ENCODE peak calls at places on chromosomes 5 and 9, in seven cellular contexts. One of them, this sample, is unnamed.

GRCh38 chr9:27425827-27426716 is 98.0 kb upstream of the IFNK start:
- ATAC-seq in SK-N-SH treated with all-trans-retinoic acid at 6 μM for 48 hours: peak; percentile 2
- ATAC-seq in activated naive CD8-positive, alpha-beta T cell treated with anti-CD3 and anti-CD28 coated beads, Interleukin-2, amount 50 U/mL, for 24 hours: no peak
- ATAC-seq in foreskin keratinocyte: peak; percentile 6
- ATAC-seq in Right ventricle myocardium superior: no peak
- ATAC-seq in upper lobe of right lung: no peak
- ATAC-seq in T-helper 17 cell: no peak
- ATAC-seq in this sample: no peak

GRCh38 chr5:3963662-3964061 is 368.0 kb downstream of the IRX1 start:
- ATAC-seq in activated naive CD8-positive, alpha-beta T cell treated with anti-CD3 and anti-CD28 coated beads, Interleukin-2, amount 50 U/mL, for 24 hours: no peak
- ATAC-seq in SK-N-SH treated with all-trans-retinoic acid at 6 μM for 48 hours: no peak
- ATAC-seq in T-helper 17 cell: no peak
- ATAC-seq in Right ventricle myocardium superior: no peak
- ATAC-seq in upper lobe of right lung: no peak
- ATAC-seq in foreskin keratinocyte: no peak
- ATAC-seq in this sample: no peak

GRCh38 chr9:109304350-109304749 is 16.5 kb downstream of the EPB41L4B start:
- ATAC-seq in Right ventricle myocardium superior: peak; percentile 85
- ATAC-seq in foreskin keratinocyte: no peak
- ATAC-seq in SK-N-SH treated with all-trans-retinoic acid at 6 μM for 48 hours: no peak
- ATAC-seq in T-helper 17 cell: no peak
- ATAC-seq in upper lobe of right lung: no peak
- ATAC-seq in activated naive CD8-positive, alpha-beta T cell treated with anti-CD3 and anti-CD28 coated beads, Interleukin-2, amount 50 U/mL, for 24 hours: no peak
- ATAC-seq in this sample: no peak

GRCh38 chr9:93082841-93083411 is 13.1 kb upstream of the CARD19 start:
- ATAC-seq in Right ventricle myocardium superior: no peak
- ATAC-seq in SK-N-SH treated with all-trans-retinoic acid at 6 μM for 48 hours: no peak
- ATAC-seq in upper lobe of right lung: peak; percentile 45
- ATAC-seq in foreskin keratinocyte: no peak
- ATAC-seq in activated naive CD8-positive, alpha-beta T cell treated with anti-CD3 and anti-CD28 coated beads, Interleukin-2, amount 50 U/mL, for 24 hours: no peak
- ATAC-seq in T-helper 17 cell: peak; percentile 30
- ATAC-seq in this sample: no peak

GRCh38 chr9:114929166-114929565 is 1.2 kb downstream of the TNFSF8 start:
- ATAC-seq in foreskin keratinocyte: no peak
- ATAC-seq in upper lobe of right lung: peak; percentile 36
- ATAC-seq in SK-N-SH treated with all-trans-retinoic acid at 6 μM for 48 hours: no peak
- ATAC-seq in activated naive CD8-positive, alpha-beta T cell treated with anti-CD3 and anti-CD28 coated beads, Interleukin-2, amount 50 U/mL, for 24 hours: no peak
- ATAC-seq in Right ventricle myocardium superior: peak; percentile 22
- ATAC-seq in T-helper 17 cell: peak; percentile 65
- ATAC-seq in this sample: no peak

GRCh38 chr9:111966851-111967250 is 70.2 kb downstream of the UGCG start:
- ATAC-seq in Right ventricle myocardium superior: no peak
- ATAC-seq in activated naive CD8-positive, alpha-beta T cell treated with anti-CD3 and anti-CD28 coated beads, Interleukin-2, amount 50 U/mL, for 24 hours: no peak
- ATAC-seq in SK-N-SH treated with all-trans-retinoic acid at 6 μM for 48 hours: no peak
- ATAC-seq in upper lobe of right lung: no peak
- ATAC-seq in T-helper 17 cell: no peak
- ATAC-seq in foreskin keratinocyte: no peak
- ATAC-seq in this sample: peak; percentile 69

GRCh38 chr5:181052928-181053759 is 13.1 kb downstream of the BTNL9 start:
- ATAC-seq in SK-N-SH treated with all-trans-retinoic acid at 6 μM for 48 hours: peak; percentile 16
- ATAC-seq in Right ventricle myocardium superior: peak; percentile 32
- ATAC-seq in activated naive CD8-positive, alpha-beta T cell treated with anti-CD3 and anti-CD28 coated beads, Interleukin-2, amount 50 U/mL, for 24 hours: no peak
- ATAC-seq in foreskin keratinocyte: peak; percentile 38
- ATAC-seq in T-helper 17 cell: no peak
- ATAC-seq in upper lobe of right lung: peak; percentile 56
- ATAC-seq in this sample: peak; percentile 37

GRCh38 chr9:129850821-129851540 is 15.7 kb downstream of the USP20 start:
- ATAC-seq in foreskin keratinocyte: no peak
- ATAC-seq in upper lobe of right lung: no peak
- ATAC-seq in activated naive CD8-positive, alpha-beta T cell treated with anti-CD3 and anti-CD28 coated beads, Interleukin-2, amount 50 U/mL, for 24 hours: no peak
- ATAC-seq in Right ventricle myocardium superior: no peak
- ATAC-seq in T-helper 17 cell: no peak
- ATAC-seq in SK-N-SH treated with all-trans-retinoic acid at 6 μM for 48 hours: no peak
- ATAC-seq in this sample: peak; percentile 51

GRCh38 chr5:122316652-122317051 is 4.6 kb downstream of the SNCAIP start:
- ATAC-seq in SK-N-SH treated with all-trans-retinoic acid at 6 μM for 48 hours: no peak
- ATAC-seq in foreskin keratinocyte: no peak
- ATAC-seq in T-helper 17 cell: no peak
- ATAC-seq in upper lobe of right lung: no peak
- ATAC-seq in Right ventricle myocardium superior: no peak
- ATAC-seq in activated naive CD8-positive, alpha-beta T cell treated with anti-CD3 and anti-CD28 coated beads, Interleukin-2, amount 50 U/mL, for 24 hours: no peak
- ATAC-seq in this sample: no peak

GRCh38 chr9:69931340-69931739 is 110.7 kb downstream of the CFAP95 start:
- ATAC-seq in activated naive CD8-positive, alpha-beta T cell treated with anti-CD3 and anti-CD28 coated beads, Interleukin-2, amount 50 U/mL, for 24 hours: no peak
- ATAC-seq in foreskin keratinocyte: no peak
- ATAC-seq in SK-N-SH treated with all-trans-retinoic acid at 6 μM for 48 hours: peak; percentile 48
- ATAC-seq in upper lobe of right lung: no peak
- ATAC-seq in T-helper 17 cell: no peak
- ATAC-seq in Right ventricle myocardium superior: no peak
- ATAC-seq in this sample: no peak

GRCh38 chr5:10688651-10689171 is 72.3 kb downstream of the DAP start:
- ATAC-seq in activated naive CD8-positive, alpha-beta T cell treated with anti-CD3 and anti-CD28 coated beads, Interleukin-2, amount 50 U/mL, for 24 hours: no peak
- ATAC-seq in SK-N-SH treated with all-trans-retinoic acid at 6 μM for 48 hours: no peak
- ATAC-seq in foreskin keratinocyte: no peak
- ATAC-seq in upper lobe of right lung: peak; percentile 10
- ATAC-seq in Right ventricle myocardium superior: peak; percentile 15
- ATAC-seq in T-helper 17 cell: no peak
- ATAC-seq in this sample: no peak

GRCh38 chr9:2800385-2801179 is 43.3 kb downstream of the PUM3 start:
- ATAC-seq in activated naive CD8-positive, alpha-beta T cell treated with anti-CD3 and anti-CD28 coated beads, Interleukin-2, amount 50 U/mL, for 24 hours: no peak
- ATAC-seq in foreskin keratinocyte: peak; percentile 80
- ATAC-seq in SK-N-SH treated with all-trans-retinoic acid at 6 μM for 48 hours: no peak
- ATAC-seq in Right ventricle myocardium superior: peak; percentile 73
- ATAC-seq in T-helper 17 cell: no peak
- ATAC-seq in upper lobe of right lung: no peak
- ATAC-seq in this sample: no peak

GRCh38 chr9:7226007-7226670 is 468.4 kb downstream of the KDM4C start:
- ATAC-seq in upper lobe of right lung: no peak
- ATAC-seq in Right ventricle myocardium superior: no peak
- ATAC-seq in SK-N-SH treated with all-trans-retinoic acid at 6 μM for 48 hours: no peak
- ATAC-seq in foreskin keratinocyte: no peak
- ATAC-seq in activated naive CD8-positive, alpha-beta T cell treated with anti-CD3 and anti-CD28 coated beads, Interleukin-2, amount 50 U/mL, for 24 hours: no peak
- ATAC-seq in T-helper 17 cell: no peak
- ATAC-seq in this sample: no peak

GRCh38 chr9:95132406-95133350 is 184.8 kb downstream of the FANCC start:
- ATAC-seq in Right ventricle myocardium superior: no peak
- ATAC-seq in SK-N-SH treated with all-trans-retinoic acid at 6 μM for 48 hours: peak; percentile 91
- ATAC-seq in upper lobe of right lung: no peak
- ATAC-seq in activated naive CD8-positive, alpha-beta T cell treated with anti-CD3 and anti-CD28 coated beads, Interleukin-2, amount 50 U/mL, for 24 hours: no peak
- ATAC-seq in T-helper 17 cell: no peak
- ATAC-seq in foreskin keratinocyte: no peak
- ATAC-seq in this sample: no peak

GRCh38 chr5:151067632-151068031 is 13.2 kb downstream of the TNIP1 start:
- ATAC-seq in upper lobe of right lung: no peak
- ATAC-seq in T-helper 17 cell: no peak
- ATAC-seq in Right ventricle myocardium superior: no peak
- ATAC-seq in activated naive CD8-positive, alpha-beta T cell treated with anti-CD3 and anti-CD28 coated beads, Interleukin-2, amount 50 U/mL, for 24 hours: no peak
- ATAC-seq in SK-N-SH treated with all-trans-retinoic acid at 6 μM for 48 hours: no peak
- ATAC-seq in foreskin keratinocyte: no peak
- ATAC-seq in this sample: no peak

GRCh38 chr5:155935723-155936122 is 391.2 kb upstream of the SGCD start:
- ATAC-seq in Right ventricle myocardium superior: no peak
- ATAC-seq in activated naive CD8-positive, alpha-beta T cell treated with anti-CD3 and anti-CD28 coated beads, Interleukin-2, amount 50 U/mL, for 24 hours: no peak
- ATAC-seq in foreskin keratinocyte: no peak
- ATAC-seq in upper lobe of right lung: no peak
- ATAC-seq in SK-N-SH treated with all-trans-retinoic acid at 6 μM for 48 hours: no peak
- ATAC-seq in T-helper 17 cell: no peak
- ATAC-seq in this sample: no peak

This sample was measured in gastroesophageal sphincter.